ENCODE peak calls at places on chromosomes 4 and X, in eight cellular contexts. Y is transverse colon, F is mucosa of descending colon, N is lower lobe of right lung, H is HFF-Myc, K is fibroblast of lung, D is H1, J is nephron progenitor cell. M is an unnamed sample.
A peak's percentile ranks its signal among the peaks of the same experiment; 100 is the strongest.

GRCh38 chrX:39627257-39627656 is 470.5 kb downstream of the BCOR start:
- DNase-seq in Y (no peak), F (no peak), N (no peak), H (no peak), K (no peak), D (no peak), J (no peak), M (no peak)

GRCh38 chr4:153706519-153706918 is 22.4 kb downstream of the TLR2 start:
- DNase-seq in Y (no peak), F (no peak), N (no peak), H (no peak), K (no peak), D (no peak), J (no peak), M (no peak)

GRCh38 chr4:62709618-62710252 is 1509.6 kb downstream of the ADGRL3 start:
- DNase-seq in Y (no peak), F (no peak), N (no peak), H (no peak), K (peak; percentile 58), D (no peak), J (peak; percentile 10), M (no peak)

GRCh38 chr4:52833941-52834525 is 28.1 kb upstream of the RASL11B start:
- DNase-seq in Y (no peak), F (no peak), N (no peak), H (no peak), K (no peak), D (no peak), J (no peak), M (no peak)

GRCh38 chr4:2411786-2412510 is 6.5 kb downstream of the ZFYVE28 start:
- DNase-seq in Y (no peak), F (peak; percentile 57), N (no peak), H (no peak), K (no peak), D (no peak), J (no peak), M (no peak)

GRCh38 chr4:159639924-159640323 is 537.0 kb downstream of the RAPGEF2 start:
- DNase-seq in Y (no peak), F (no peak), N (no peak), H (no peak), K (no peak), D (no peak), J (no peak), M (no peak)

GRCh38 chr4:170004656-170005250 is 21.4 kb downstream of the MFAP3L start:
- DNase-seq in Y (no peak), F (no peak), N (no peak), H (no peak), K (no peak), D (peak; percentile 39), J (no peak), M (no peak)

GRCh38 chr4:69617083-69617694 is 22.3 kb downstream of the UGT2A2 start:
- DNase-seq in Y (no peak), F (no peak), N (no peak), H (no peak), K (peak; percentile 62), D (no peak), J (no peak), M (no peak)

GRCh38 chr4:39484582-39485272 is 25.9 kb downstream of the LIAS start:
- DNase-seq in Y (no peak), F (no peak), N (no peak), H (no peak), K (no peak), D (no peak), J (no peak), M (no peak)

GRCh38 chr4:88138561-88138960 is 19.9 kb downstream of the ABCG2 start:
- DNase-seq in Y (no peak), F (no peak), N (no peak), H (peak; percentile 29), K (peak; percentile 79), D (no peak), J (no peak), M (no peak)

GRCh38 chr4:121938282-121939092 is 13.4 kb downstream of the TRPC3 start:
- DNase-seq in Y (no peak), F (no peak), N (no peak), H (no peak), K (no peak), D (no peak), J (no peak), M (no peak)

GRCh38 chrX:150902434-150903109 is 4.1 kb upstream of the CD99L2 start:
- DNase-seq in Y (no peak), F (no peak), N (no peak), H (no peak), K (no peak), D (peak; percentile 91), J (peak; percentile 10), M (no peak)

GRCh38 chr4:172995161-172995560 is 173.4 kb upstream of the GALNT7 start:
- DNase-seq in Y (no peak), F (no peak), N (no peak), H (no peak), K (peak; percentile 39), D (no peak), J (no peak), M (no peak)

GRCh38 chrX:45743081-45743533 is 542.4 kb upstream of the DIPK2B start:
- DNase-seq in Y (no peak), F (no peak), N (no peak), H (no peak), K (peak; percentile 42), D (no peak), J (no peak), M (no peak)

GRCh38 chr4:71126719-71127118 is 133.3 kb downstream of the DCK start:
- DNase-seq in Y (peak; percentile 27), F (no peak), N (no peak), H (peak; percentile 38), K (peak; percentile 65), D (no peak), J (no peak), M (no peak)

GRCh38 chr4:116632269-116632668 is 453.1 kb downstream of the TRAM1L1 start:
- DNase-seq in Y (no peak), F (no peak), N (no peak), H (no peak), K (no peak), D (no peak), J (no peak), M (no peak)

GRCh38 chr4:125168531-125168930 is 146.2 kb upstream of the FAT4 start:
- DNase-seq in Y (no peak), F (no peak), N (no peak), H (no peak), K (no peak), D (no peak), J (no peak), M (no peak)

GRCh38 chr4:38979511-38980230 is 52.5 kb downstream of the TMEM156 start:
- DNase-seq in Y (no peak), F (no peak), N (no peak), H (no peak), K (no peak), D (no peak), J (no peak), M (no peak)

GRCh38 chr4:82044141-82044993 is 329.4 kb downstream of the HNRNPD start:
- DNase-seq in Y (peak; percentile 38), F (peak; percentile 55), N (peak; percentile 81), H (no peak), K (peak; percentile 41), D (peak; percentile 84), J (peak; percentile 78), M (peak; percentile 63)

GRCh38 chrX:6169407-6169806 is 59.3 kb downstream of the NLGN4X start:
- DNase-seq in Y (no peak), F (no peak), N (no peak), H (no peak), K (no peak), D (no peak), J (no peak), M (no peak)

GRCh38 chr4:114180481-114180880 is 201.0 kb upstream of the ARSJ start:
- DNase-seq in Y (no peak), F (no peak), N (no peak), H (peak; percentile 59), K (peak; percentile 85), D (peak; percentile 61), J (peak; percentile 31), M (no peak)

GRCh38 chrX:67536564-67536963 is 7.3 kb upstream of the AR start:
- DNase-seq in Y (no peak), F (no peak), N (no peak), H (no peak), K (no peak), D (no peak), J (no peak), M (no peak)

GRCh38 chr4:113582737-113583136 is 178.8 kb downstream of the CAMK2D start:
- DNase-seq in Y (no peak), F (no peak), N (no peak), H (no peak), K (no peak), D (no peak), J (no peak), M (no peak)

GRCh38 chrX:150929058-150929457 is 30.6 kb upstream of the CD99L2 start:
- DNase-seq in Y (no peak), F (no peak), N (no peak), H (no peak), K (no peak), D (no peak), J (no peak), M (no peak)

GRCh38 chrX:31421441-31421840 is 349.6 kb upstream of the FTHL17 start:
- DNase-seq in Y (no peak), F (no peak), N (no peak), H (no peak), K (no peak), D (no peak), J (no peak), M (no peak)

GRCh38 chr4:17534705-17535104 is 19.7 kb downstream of the CLRN2 start:
- DNase-seq in Y (no peak), F (no peak), N (no peak), H (no peak), K (no peak), D (no peak), J (no peak), M (no peak)
- TF ChIP-seq CTCF in Y (no peak), F (no peak), N (no peak), H (no peak), K (no peak), D (no peak), J (no peak), M (no peak)

DNA sequence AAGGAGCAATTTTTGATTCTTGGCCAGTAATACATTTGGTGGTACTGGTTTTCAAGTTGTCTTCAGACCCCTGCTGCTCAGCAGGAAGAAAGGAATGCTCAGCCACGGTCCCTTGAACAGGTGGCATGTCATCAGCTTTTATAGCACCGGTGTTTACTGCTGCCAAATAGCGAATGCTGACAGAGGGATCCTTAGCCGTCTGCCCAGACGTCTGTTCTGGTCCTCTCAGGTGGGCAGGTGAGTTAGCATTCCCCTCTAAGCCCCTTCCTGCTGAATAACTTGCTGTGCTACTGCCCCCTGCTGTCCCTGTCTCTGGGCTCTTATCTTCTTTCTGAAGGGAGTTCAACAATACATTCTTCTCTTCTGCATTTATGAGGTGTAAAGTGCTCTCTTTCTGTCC is 28.4 kb downstream of the BOD1L1 start:
- DNase-seq in Y (no peak), F (no peak), N (no peak), H (no peak), K (no peak), D (peak; percentile 62), J (peak; percentile 25), M (no peak)
- TF ChIP-seq CTCF in Y (no peak), F (no peak), N (no peak), H (peak; percentile 29), K (peak; percentile 27), D (peak; percentile 5), J (peak; percentile 12), M (peak; percentile 45)

GRCh38 chrX:24231780-24232179 is 82.1 kb downstream of the SUPT20HL2 start:
- DNase-seq in Y (no peak), F (no peak), N (no peak), H (no peak), K (no peak), D (no peak), J (no peak), M (no peak)
- TF ChIP-seq CTCF in Y (no peak), F (no peak), N (no peak), H (no peak), K (no peak), D (no peak), J (no peak), M (no peak)

GRCh38 chrX:12080265-12080664 is 58.0 kb upstream of the FRMPD4 start:
- DNase-seq in Y (no peak), F (no peak), N (no peak), H (no peak), K (peak; percentile 52), D (no peak), J (peak; percentile 3), M (no peak)
- TF ChIP-seq CTCF in Y (peak; percentile 21), F (no peak), N (peak; percentile 41), H (peak; percentile 14), K (peak; percentile 53), D (peak; percentile 48), J (peak; percentile 53), M (peak; percentile 64)